ENCODE peak calls at places on chromosomes 11 and 22, in nine cellular contexts. I is mucosa of gallbladder; A is endothelial cell; K is BE2C; W is EH; J is AG08395; B is stimulated activated CD8-positive, alpha-beta memory T cell treated with anti-CD3 and anti-CD28 coated beads, Interleukin-7, amount 100 ng/mL, for 24 hours; L is fibroblast of the aortic adventitia; C is left ventricle myocardium superior. Y is an unnamed sample.

GRCh38 chr11:18632841-18633240 is 1.3 kb downstream of the SPTY2D1 start:
- DNase-seq in I (no peak), A (no peak), K (no peak), W (no peak), J (no peak), B (no peak), L (no peak), C (no peak), Y (no peak)

GRCh38 chr11:128691802-128692749 is 1.8 kb upstream of the FLI1 start:
- DNase-seq in I (no peak), A (peak; percentile 69), K (no peak), W (no peak), J (no peak), B (no peak), L (no peak), C (peak; percentile 32), Y (peak; percentile 55)

GRCh38 chr22:23790819-23791736 is 4.3 kb downstream of the SMARCB1 start:
- DNase-seq in I (no peak), A (no peak), K (peak; percentile 53), W (peak; percentile 80), J (peak; percentile 71), B (no peak), L (peak; percentile 89), C (peak; percentile 68), Y (peak; percentile 79)

GRCh38 chr11:18765554-18765953 is 26.0 kb downstream of the PTPN5 start:
- DNase-seq in I (no peak), A (no peak), K (no peak), W (no peak), J (no peak), B (no peak), L (peak; percentile 35), C (no peak), Y (no peak)

GRCh38 chr11:74849525-74850391 is 99.1 kb downstream of the XRRA1 start:
- DNase-seq in I (no peak), A (no peak), K (no peak), W (peak; percentile 77), J (peak; percentile 87), B (no peak), L (peak; percentile 72), C (no peak), Y (no peak)

GRCh38 chr11:44563716-44564115 is 1.7 kb upstream of the CD82 start:
- DNase-seq in I (no peak), A (no peak), K (no peak), W (peak; percentile 76), J (no peak), B (no peak), L (peak; percentile 39), C (no peak), Y (no peak)

GRCh38 chr22:24564376-24565058 is 8.7 kb downstream of the SNRPD3 start:
- DNase-seq in I (no peak), A (no peak), K (no peak), W (no peak), J (no peak), B (no peak), L (peak; percentile 34), C (no peak), Y (no peak)

GRCh38 chr11:95736268-95737208 is 53.0 kb downstream of the FAM76B start:
- DNase-seq in I (no peak), A (no peak), K (no peak), W (no peak), J (no peak), B (no peak), L (peak; percentile 49), C (no peak), Y (peak; percentile 10)

GRCh38 chr11:56910785-56911184 is 77.9 kb upstream of the OR5AK2 start:
- DNase-seq in I (no peak), A (no peak), K (no peak), W (no peak), J (no peak), B (no peak), L (peak; percentile 2), C (no peak), Y (no peak)

GRCh38 chr22:31139866-31140716 is at the start of gene PLA2G3:
- DNase-seq in I (peak; percentile 42), A (peak; percentile 65), K (no peak), W (peak; percentile 72), J (peak; percentile 54), B (no peak), L (peak; percentile 33), C (no peak), Y (peak; percentile 23)

GRCh38 chr22:46737976-46738641 is at the start of gene CERK:
- DNase-seq in I (peak; percentile 68), A (peak; percentile 56), K (peak; percentile 91), W (peak; percentile 83), J (peak; percentile 88), B (no peak), L (peak; percentile 63), C (peak; percentile 87), Y (peak; percentile 95)

GRCh38 chr11:86570457-86570856 is 102.0 kb downstream of the ME3 start:
- DNase-seq in I (no peak), A (no peak), K (no peak), W (no peak), J (no peak), B (no peak), L (no peak), C (no peak), Y (no peak)

GRCh38 chr11:79344765-79345164 is 96.1 kb downstream of the TENM4 start:
- DNase-seq in I (no peak), A (no peak), K (no peak), W (no peak), J (no peak), B (no peak), L (no peak), C (no peak), Y (no peak)

GRCh38 chr22:49724030-49724892 is 103.4 kb downstream of the BRD1 start:
- DNase-seq in I (no peak), A (peak; percentile 52), K (no peak), W (no peak), J (no peak), B (no peak), L (no peak), C (peak; percentile 44), Y (peak; percentile 21)

GRCh38 chr11:102309621-102310541 is 7.4 kb upstream of the BIRC3 start:
- DNase-seq in I (no peak), A (no peak), K (no peak), W (no peak), J (no peak), B (no peak), L (no peak), C (no peak), Y (no peak)

GRCh38 chr22:42834177-42834949 is 22.7 kb downstream of the ARFGAP3 start:
- DNase-seq in I (no peak), A (no peak), K (no peak), W (no peak), J (no peak), B (no peak), L (no peak), C (no peak), Y (no peak)

GRCh38 chr11:34274712-34275398 is 83.0 kb downstream of the ABTB2 start:
- DNase-seq in I (peak; percentile 96), A (no peak), K (peak; percentile 60), W (peak; percentile 98), J (peak; percentile 98), B (no peak), L (peak; percentile 100), C (peak; percentile 83), Y (peak; percentile 56)

GRCh38 chr11:27307232-27307631 is 55.8 kb downstream of the CCDC34 start:
- DNase-seq in I (no peak), A (no peak), K (no peak), W (no peak), J (no peak), B (no peak), L (no peak), C (no peak), Y (no peak)

GRCh38 chr11:34680918-34681554 is 60.1 kb downstream of the EHF start:
- DNase-seq in I (no peak), A (no peak), K (no peak), W (peak; percentile 58), J (peak; percentile 72), B (no peak), L (peak; percentile 29), C (no peak), Y (no peak)

Y was measured in SK-N-SH.